ENCODE peak calls at places on chromosomes 4 and X, in seven cellular contexts. G, M, S, E, P, B and U are unnamed samples. For H3K4me1, the result is how much of the 10 kb centered on the place peaks cover.

GRCh38 chr4:21470531-21470930 is 478.0 kb downstream of the KCNIP4 start:
- DNase-seq in G (no peak), M (no peak), S (no peak), P (no peak), E (no peak), B (no peak), U (no peak)

GRCh38 chr4:176342384-176342783 is 22.6 kb downstream of the SPCS3 start:
- DNase-seq in G (no peak), P (no peak), S (no peak), B (no peak), M (no peak), E (no peak), U (no peak)

GRCh38 chrX:130975947-130976346 is 72.9 kb upstream of the ENOX2 start:
- DNase-seq in B (no peak), G (peak), M (no peak), E (no peak), S (peak), P (no peak), U (no peak)

GRCh38 chr4:107392951-107393350 is 327.1 kb downstream of the PAPSS1 start:
- DNase-seq in S (no peak), P (no peak), B (no peak), M (no peak), G (peak), E (no peak), U (no peak)

GRCh38 chrX:129934461-129934860 is 28.5 kb downstream of the UTP14A start:
- DNase-seq in M (no peak), S (no peak), P (no peak), E (no peak), B (no peak), G (no peak), U (no peak)

GRCh38 chrX:88991583-88992132 is 244.6 kb downstream of the CPXCR1 start:
- DNase-seq in G (no peak), M (no peak), S (no peak), P (no peak), B (no peak), E (no peak), U (no peak)

GRCh38 chr4:121041307-121042090 is 30.8 kb downstream of the NDNF start:
- DNase-seq in E (no peak), P (no peak), G (no peak), B (no peak), M (no peak), S (no peak), U (no peak)

GRCh38 chrX:7147431-7147977 is at the start of gene STS:
- DNase-seq in M (peak), E (peak), S (peak), P (peak), G (peak), B (peak), U (peak)

GRCh38 chr4:45094676-45095075 is 368.3 kb upstream of the GNPDA2 start:
- DNase-seq in E (no peak), G (no peak), S (no peak), M (no peak), P (no peak), B (no peak), U (no peak)

GRCh38 chr4:121070696-121071639 is 1.4 kb downstream of the NDNF start:
- DNase-seq in B (peak), G (no peak), E (no peak), S (peak), P (no peak), M (no peak), U (peak)

GRCh38 chr4:66123195-66123594 is 452.9 kb upstream of the EPHA5 start:
- DNase-seq in B (no peak), E (no peak), M (no peak), G (no peak), P (no peak), S (no peak), U (no peak)

GRCh38 chrX:9420513-9420912 is 44.3 kb upstream of the TBL1X start:
- DNase-seq in G (no peak), S (no peak), P (no peak), E (no peak), B (no peak), M (no peak), U (no peak)

GRCh38 chrX:30735839-30736238 is 82.6 kb downstream of the GK start:
- DNase-seq in M (no peak), S (peak), G (peak), P (peak), B (no peak), E (peak), U (peak)

GRCh38 chr4:119035941-119036737 is 99.5 kb upstream of the MYOZ2 start:
- DNase-seq in E (no peak), G (no peak), B (peak), S (no peak), P (no peak), M (no peak), U (no peak)

GRCh38 chr4:20195071-20195885 is 56.4 kb upstream of the SLIT2 start:
- DNase-seq in B (no peak), M (no peak), P (no peak), G (no peak), S (no peak), E (no peak), U (no peak)

GRCh38 chr4:143768007-143768591 is 67.6 kb upstream of the FREM3 start:
- DNase-seq in G (no peak), E (no peak), B (no peak), P (no peak), S (no peak), M (no peak), U (no peak)

GRCh38 chrX:54891573-54891972 is 29.1 kb upstream of the TRO start:
- DNase-seq in E (no peak), B (no peak), G (peak), S (peak), M (no peak), P (no peak), U (no peak)

GRCh38 chr4:85147481-85148076 is 181.1 kb upstream of the WDFY3 start:
- DNase-seq in B (peak), E (peak), M (peak), P (peak), S (peak), G (peak), U (peak)

GRCh38 chr4:168550071-168550766 is 53.4 kb downstream of the PALLD start:
- DNase-seq in S (no peak), E (no peak), P (no peak), B (no peak), G (no peak), M (no peak), U (no peak)

GRCh38 chr4:150379454-150379853 is 202.5 kb upstream of the MAB21L2 start:
- DNase-seq in S (no peak), G (no peak), E (no peak), B (no peak), P (no peak), M (no peak), U (no peak)

GRCh38 chr4:137819964-137820383 is 287.7 kb upstream of the PCDH18 start:
- DNase-seq in M (no peak), G (no peak), P (no peak), B (no peak), S (no peak), E (no peak), U (no peak)

GRCh38 chr4:87046111-87046510 is 111.3 kb downstream of the AFF1 start:
- DNase-seq in P (no peak), S (no peak), E (no peak), B (no peak), G (no peak), M (no peak), U (no peak)

GRCh38 chrX:9534686-9535085 is 69.8 kb downstream of the TBL1X start:
- DNase-seq in B (no peak), G (no peak), M (no peak), E (no peak), S (no peak), P (peak), U (no peak)

GRCh38 chrX:155874571-155875244 is 6.4 kb upstream of the VAMP7 start:
- DNase-seq in P (no peak), G (no peak), B (no peak), S (no peak), M (no peak), E (no peak), U (no peak)

GRCh38 chr4:98193459-98194105 is 50.3 kb upstream of the STPG2 start:
- DNase-seq in P (no peak), E (no peak), B (no peak), M (no peak), G (no peak), S (no peak), U (no peak)

GRCh38 chr4:52317981-52318380 is 266.9 kb downstream of the SPATA18 start:
- DNase-seq in G (no peak), S (no peak), P (no peak), E (no peak), M (no peak), B (no peak), U (no peak)

GRCh38 chr4:48602763-48603162 is 112.7 kb downstream of the ZAR1 start:
- DNase-seq in E (no peak), M (no peak), S (no peak), B (no peak), P (no peak), G (no peak), U (no peak)

GRCh38 chr4:100641326-100641725 is 123.5 kb upstream of the EMCN start:
- DNase-seq in B (no peak), E (no peak), M (no peak), G (no peak), P (no peak), S (no peak), U (no peak)

GRCh38 chr4:87497141-87497540 is 32.0 kb downstream of the SPARCL1 start:
- DNase-seq in M (no peak), E (no peak), P (no peak), B (no peak), S (no peak), G (no peak), U (no peak)

GRCh38 chr4:71732706-71733105 is 51.2 kb downstream of the GC start:
- DNase-seq in M (no peak), G (no peak), B (no peak), P (no peak), S (no peak), E (no peak), U (no peak)

GRCh38 chrX:28847423-28847822 is 260.2 kb downstream of the IL1RAPL1 start:
- DNase-seq in E (no peak), P (no peak), S (no peak), B (peak), G (no peak), M (no peak), U (no peak)

GRCh38 chr4:2062168-2062807 is 3.2 kb downstream of the NAT8L start:
- DNase-seq in G (no peak), P (no peak), S (no peak), M (no peak), B (no peak), E (no peak), U (no peak)

GRCh38 chrX:1418901-1419544 is 27.1 kb upstream of the SLC25A6 start:
- DNase-seq in E (no peak), B (peak), G (no peak), S (no peak), P (no peak), M (no peak), U (peak)

GRCh38 chrX:26376037-26376708 is 160.2 kb downstream of the MAGEB5 start:
- DNase-seq in G (no peak), P (no peak), B (no peak), S (no peak), M (no peak), E (no peak), U (no peak)

GRCh38 chr4:40121515-40121914 is 64.9 kb downstream of the N4BP2 start:
- DNase-seq in G (peak), B (no peak), E (no peak), M (no peak), P (no peak), S (no peak), U (no peak)

GRCh38 chr4:1901127-1901526 is 29.9 kb downstream of the NSD2 start:
- DNase-seq in M (no peak), S (no peak), G (no peak), E (no peak), B (no peak), P (no peak), U (no peak)

GRCh38 chr4:56389558-56389957 is 2.3 kb upstream of the AASDH start:
- DNase-seq in P (no peak), M (no peak), S (no peak), G (no peak), B (no peak), E (no peak), U (no peak)
- TF ChIP-seq POLR2A in P (no peak), M (no peak), S (no peak), G (no peak), B (no peak), E (no peak), U (no peak)

GRCh38 chr4:184384056-184384809 is 90.1 kb downstream of the IRF2 start:
- DNase-seq in M (peak), S (peak), P (peak), E (peak), G (peak), B (no peak), U (peak)
- H3K4me1 ChIP-seq in M (under half), S (half or more), P (under half), E (half or more), G (half or more), B (half or more), U (under half)

DNA sequence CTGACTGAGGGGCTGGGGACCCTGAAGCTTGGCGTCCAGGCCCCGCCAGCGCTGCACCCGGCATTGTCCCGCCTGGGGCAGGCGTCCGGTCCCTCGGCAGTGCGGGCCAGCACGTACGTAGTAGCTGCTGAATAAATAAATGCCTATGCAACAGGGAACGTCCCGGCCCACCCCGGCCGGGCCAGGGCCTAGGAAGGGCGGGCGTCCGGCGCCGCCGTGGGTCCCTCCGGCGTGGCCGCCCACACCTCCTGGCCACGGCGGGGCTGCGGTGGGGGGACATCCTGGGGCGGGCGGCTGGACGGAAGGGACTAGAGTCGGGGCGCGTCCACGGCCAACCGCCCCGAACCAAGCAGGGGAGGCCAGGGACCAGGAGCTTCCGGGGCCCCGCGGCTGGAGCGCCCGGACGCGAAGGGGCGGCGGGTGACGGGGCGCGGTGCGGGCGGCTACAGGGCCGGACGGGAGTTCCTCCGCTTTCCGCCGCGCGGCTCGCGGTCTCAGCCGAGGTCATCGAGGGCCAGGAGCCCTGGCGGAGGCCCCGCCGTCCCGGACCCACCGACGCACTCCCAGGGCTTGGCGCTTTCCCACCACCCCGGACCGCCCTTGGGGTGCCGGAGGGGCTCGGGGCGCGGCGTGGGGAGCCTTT is 856 bp upstream of the WWC2 start:
- DNase-seq in B (peak), P (peak), G (peak), E (peak), M (no peak), S (peak), U (peak)
- TF ChIP-seq POLR2A in B (no peak), P (no peak), G (peak), E (no peak), M (no peak), S (no peak), U (no peak)

GRCh38 chr4:153573221-153573620 is 107.1 kb downstream of the TMEM131L start:
- DNase-seq in S (no peak), P (no peak), M (no peak), B (peak), G (no peak), E (no peak), U (no peak)

GRCh38 chr4:153572609-153573008 is 106.4 kb downstream of the TMEM131L start:
- DNase-seq in E (no peak), S (no peak), M (no peak), P (no peak), B (no peak), G (no peak), U (no peak)

GRCh38 chr4:153566751-153567150 is 100.6 kb downstream of the TMEM131L start:
- DNase-seq in E (peak), S (peak), B (peak), P (no peak), M (no peak), G (no peak), U (no peak)

GRCh38 chr4:153571006-153571545 is 104.9 kb downstream of the TMEM131L start:
- DNase-seq in E (no peak), G (no peak), P (no peak), S (no peak), M (no peak), B (no peak), U (no peak)

GRCh38 chr4:153570228-153570973 is 104.2 kb downstream of the TMEM131L start:
- DNase-seq in M (no peak), P (no peak), G (no peak), S (no peak), E (no peak), B (no peak), U (no peak)
- H3K4me1 ChIP-seq in M (under half), P (under half), G (under half), S (under half), E (under half), B (under half), U (under half)

DNA sequence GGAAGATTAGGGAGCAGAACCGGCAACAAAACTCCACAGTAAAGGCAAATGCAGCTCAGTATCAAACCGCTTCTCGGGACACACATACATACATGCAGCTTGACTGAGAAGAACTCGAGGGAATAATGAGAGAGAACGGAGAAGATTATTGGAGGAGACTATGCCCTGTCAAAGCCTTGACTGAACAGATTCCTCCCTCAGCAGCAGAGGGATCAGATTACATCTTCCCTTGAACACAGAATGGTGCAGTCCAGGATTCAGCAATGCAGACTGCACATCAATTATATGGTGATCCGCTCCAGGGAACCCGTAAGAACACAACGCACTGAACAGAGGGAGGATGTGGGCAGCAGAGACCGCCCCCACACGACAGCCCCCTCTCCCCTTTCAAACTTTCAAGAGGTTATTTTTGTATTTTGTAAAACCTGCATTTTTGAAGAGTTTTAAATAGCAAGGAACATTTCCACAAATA is 183.2 kb downstream of the FBXW7 start:
- DNase-seq in B (peak), G (peak), E (no peak), S (peak), M (no peak), P (peak), U (peak)
- TF ChIP-seq POLR2A in B (no peak), G (peak), E (no peak), S (peak), M (peak), P (peak), U (no peak)